ENCODE peak calls at places on chromosomes 16 and 17, in six cellular contexts. Z is brain microvascular endothelial cell, J is right atrium auricular region, Y is HAP-1, K is H1, C is astrocyte of the spinal cord. F is an unnamed sample.

GRCh38 chr17:18043491-18043890 is 4.3 kb downstream of the GID4 start:
- DNase-seq in Z (no peak), J (no peak), Y (peak), K (no peak), C (peak), F (no peak)

GRCh38 chr16:47143677-47144558 is at the start of gene NETO2:
- DNase-seq in Z (peak), J (no peak), Y (peak), K (no peak), C (peak), F (peak)

GRCh38 chr17:65355246-65355645 is 206.2 kb downstream of the AXIN2 start:
- DNase-seq in Z (no peak), J (no peak), Y (no peak), K (no peak), C (no peak), F (no peak)

GRCh38 chr16:27314161-27314723 is 468 bp downstream of the IL4R start:
- DNase-seq in Z (peak), J (peak), Y (no peak), K (no peak), C (peak), F (peak)

GRCh38 chr17:71921726-71922320 is 199.0 kb upstream of the SOX9 start:
- DNase-seq in Z (no peak), J (no peak), Y (no peak), K (no peak), C (peak), F (no peak)

GRCh38 chr17:77613627-77614026 is 344.9 kb upstream of the TNRC6C start:
- DNase-seq in Z (no peak), J (no peak), Y (no peak), K (no peak), C (no peak), F (no peak)

GRCh38 chr17:32671891-32672290 is 185.1 kb downstream of the CDK5R1 start:
- DNase-seq in Z (no peak), J (no peak), Y (no peak), K (no peak), C (no peak), F (no peak)

GRCh38 chr17:39867084-39867890 is 715 bp upstream of the ZPBP2 start:
- DNase-seq in Z (no peak), J (no peak), Y (no peak), K (no peak), C (no peak), F (no peak)

GRCh38 chr17:9926150-9926804 is 21.2 kb upstream of the RCVRN start:
- DNase-seq in Z (no peak), J (no peak), Y (no peak), K (no peak), C (no peak), F (no peak)

GRCh38 chr17:19720631-19721426 is 4.4 kb upstream of the SLC47A2 start:
- DNase-seq in Z (no peak), J (no peak), Y (no peak), K (no peak), C (no peak), F (no peak)

GRCh38 chr16:49484454-49484853 is 110.8 kb downstream of the C16orf78 start:
- DNase-seq in Z (no peak), J (peak), Y (peak), K (no peak), C (no peak), F (no peak)

GRCh38 chr17:28908640-28909098 is 5.8 kb upstream of the DHRS13 start:
- DNase-seq in Z (peak), J (peak), Y (no peak), K (no peak), C (peak), F (no peak)

GRCh38 chr17:60604686-60605334 is 4.8 kb downstream of the PPM1D start:
- DNase-seq in Z (peak), J (no peak), Y (no peak), K (no peak), C (peak), F (peak)

GRCh38 chr16:72666267-72666666 is 381.7 kb downstream of the ZFHX3 start:
- DNase-seq in Z (no peak), J (no peak), Y (no peak), K (no peak), C (no peak), F (no peak)

GRCh38 chr17:31388770-31389672 is 2.5 kb upstream of the RAB11FIP4 start:
- DNase-seq in Z (no peak), J (peak), Y (no peak), K (no peak), C (no peak), F (peak)

GRCh38 chr17:40872416-40872815 is 5.4 kb upstream of the KRT12 start:
- DNase-seq in Z (no peak), J (no peak), Y (no peak), K (no peak), C (no peak), F (no peak)

GRCh38 chr16:16159662-16160061 is 63.6 kb downstream of the ABCC6 start:
- DNase-seq in Z (no peak), J (no peak), Y (no peak), K (no peak), C (no peak), F (no peak)

GRCh38 chr17:2412561-2413021 is 11.7 kb upstream of the MNT start:
- DNase-seq in Z (no peak), J (no peak), Y (no peak), K (no peak), C (peak), F (no peak)

GRCh38 chr17:67578058-67578457 is 139.7 kb upstream of the NOL11 start:
- DNase-seq in Z (no peak), J (no peak), Y (peak), K (no peak), C (no peak), F (no peak)

GRCh38 chr16:25006504-25007055 is 8.6 kb downstream of the ARHGAP17 start:
- DNase-seq in Z (peak), J (no peak), Y (no peak), K (no peak), C (peak), F (peak)

GRCh38 chr17:72182256-72182890 is 61.6 kb downstream of the SOX9 start:
- DNase-seq in Z (no peak), J (no peak), Y (no peak), K (no peak), C (no peak), F (no peak)

GRCh38 chr16:46688101-46688656 is 799 bp downstream of the VPS35 start:
- DNase-seq in Z (no peak), J (no peak), Y (peak), K (no peak), C (peak), F (no peak)

GRCh38 chr17:45266372-45266926 is 4.6 kb upstream of the SPATA32 start:
- DNase-seq in Z (no peak), J (no peak), Y (no peak), K (no peak), C (no peak), F (no peak)

GRCh38 chr16:84839956-84840355 is 20.2 kb downstream of the CRISPLD2 start:
- DNase-seq in Z (peak), J (no peak), Y (no peak), K (no peak), C (peak), F (peak)

GRCh38 chr16:80743273-80743672 is 61.1 kb downstream of the CDYL2 start:
- DNase-seq in Z (no peak), J (no peak), Y (no peak), K (no peak), C (no peak), F (no peak)

GRCh38 chr17:81904600-81905423 is 2.8 kb downstream of the NPB start:
- DNase-seq in Z (no peak), J (no peak), Y (no peak), K (no peak), C (no peak), F (no peak)

GRCh38 chr16:87854053-87854906 is 15.0 kb downstream of the SLC7A5 start:
- DNase-seq in Z (no peak), J (no peak), Y (no peak), K (no peak), C (peak), F (peak)

GRCh38 chr17:68305132-68305531 is 13.8 kb downstream of the ARSG start:
- DNase-seq in Z (no peak), J (no peak), Y (no peak), K (no peak), C (no peak), F (no peak)

GRCh38 chr16:84292032-84292431 is 2.6 kb upstream of the WFDC1 start:
- DNase-seq in Z (no peak), J (no peak), Y (no peak), K (no peak), C (no peak), F (peak)

GRCh38 chr17:61551255-61551742 is 39.7 kb downstream of the NACA2 start:
- DNase-seq in Z (no peak), J (no peak), Y (peak), K (no peak), C (peak), F (peak)

GRCh38 chr17:57869599-57870282 is 19.9 kb upstream of the MRPS23 start:
- DNase-seq in Z (peak), J (no peak), Y (no peak), K (no peak), C (peak), F (no peak)

GRCh38 chr17:4086041-4086483 is 56.8 kb downstream of the ZZEF1 start:
- DNase-seq in Z (no peak), J (no peak), Y (no peak), K (no peak), C (no peak), F (no peak)

GRCh38 chr16:83675136-83675535 is 132.6 kb upstream of the HSBP1 start:
- DNase-seq in Z (no peak), J (no peak), Y (no peak), K (no peak), C (no peak), F (no peak)

GRCh38 chr16:77408607-77409006 is 26.2 kb downstream of the ADAMTS18 start:
- DNase-seq in Z (no peak), J (no peak), Y (no peak), K (no peak), C (no peak), F (no peak)

GRCh38 chr17:17900615-17901520 is 64.1 kb upstream of the SREBF1 start:
- DNase-seq in Z (peak), J (peak), Y (no peak), K (no peak), C (peak), F (peak)

GRCh38 chr17:12712415-12712814 is 46.7 kb downstream of the MYOCD start:
- DNase-seq in Z (no peak), J (no peak), Y (no peak), K (no peak), C (no peak), F (no peak)

GRCh38 chr17:19004601-19005441 is at the start of gene FAM83G:
- DNase-seq in Z (peak), J (peak), Y (peak), K (peak), C (peak), F (peak)

GRCh38 chr17:59812139-59812538 is 80.6 kb downstream of the TUBD1 start:
- DNase-seq in Z (no peak), J (no peak), Y (no peak), K (no peak), C (no peak), F (no peak)

GRCh38 chr16:51420247-51420646 is 269.2 kb upstream of the SALL1 start:
- DNase-seq in Z (no peak), J (no peak), Y (no peak), K (no peak), C (no peak), F (no peak)

GRCh38 chr17:55366020-55366481 is 55.6 kb downstream of the MMD start:
- DNase-seq in Z (no peak), J (no peak), Y (no peak), K (no peak), C (no peak), F (no peak)

GRCh38 chr16:22816475-22816874 is 2.5 kb downstream of the HS3ST2 start:
- DNase-seq in Z (no peak), J (no peak), Y (no peak), K (no peak), C (no peak), F (no peak)

GRCh38 chr16:22814330-22815105 is 556 bp downstream of the HS3ST2 start:
- DNase-seq in Z (no peak), J (no peak), Y (no peak), K (peak), C (no peak), F (no peak)

GRCh38 chr16:22813946-22814325 is at the start of gene HS3ST2:
- DNase-seq in Z (no peak), J (no peak), Y (no peak), K (peak), C (no peak), F (no peak)

GRCh38 chr16:22815863-22816262 is 1.9 kb downstream of the HS3ST2 start:
- DNase-seq in Z (no peak), J (no peak), Y (no peak), K (no peak), C (no peak), F (no peak)

DNA sequence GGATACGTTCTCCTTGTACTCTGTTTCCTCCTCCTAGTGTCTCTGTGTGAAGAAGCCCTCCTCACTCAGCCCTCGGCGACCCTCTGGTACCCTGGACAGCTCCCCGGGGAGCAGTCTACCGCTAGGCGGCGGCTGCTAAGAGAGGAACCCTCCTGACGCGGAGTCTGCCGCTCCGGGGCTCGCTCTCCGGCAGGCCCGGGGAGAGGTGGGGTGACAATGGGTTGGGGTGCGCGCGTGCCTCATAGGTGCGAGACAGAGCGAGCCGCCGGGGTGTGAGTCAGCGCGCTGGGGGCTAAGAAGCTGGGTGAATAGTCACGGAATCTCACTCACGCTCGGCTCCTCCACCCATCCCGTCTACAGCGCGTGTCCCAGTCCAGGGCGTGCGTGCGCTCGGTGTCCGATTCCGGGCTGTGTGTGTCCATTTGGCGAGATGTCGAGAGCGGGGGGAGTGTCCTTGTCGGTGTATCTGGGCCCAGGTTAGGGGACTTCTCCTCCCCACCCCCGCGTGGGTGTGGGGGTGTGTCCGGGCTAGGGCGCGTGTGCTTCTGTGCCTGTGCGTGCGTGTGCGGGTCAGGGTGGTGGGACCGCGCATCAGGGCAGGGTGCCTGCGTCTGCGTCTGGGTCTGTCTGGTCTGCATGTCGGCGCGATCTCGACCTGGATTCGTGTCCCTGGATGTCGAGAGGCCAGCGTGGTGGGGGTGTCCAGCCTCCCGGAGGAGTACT is 578 bp upstream of the HS3ST2 start:
- DNase-seq in Z (no peak), J (no peak), Y (peak), K (peak), C (peak), F (peak)
- H3K4me3 ChIP-seq in Z (no peak), J (peak), Y (no peak), K (peak), C (no peak), F (no peak)

DNA sequence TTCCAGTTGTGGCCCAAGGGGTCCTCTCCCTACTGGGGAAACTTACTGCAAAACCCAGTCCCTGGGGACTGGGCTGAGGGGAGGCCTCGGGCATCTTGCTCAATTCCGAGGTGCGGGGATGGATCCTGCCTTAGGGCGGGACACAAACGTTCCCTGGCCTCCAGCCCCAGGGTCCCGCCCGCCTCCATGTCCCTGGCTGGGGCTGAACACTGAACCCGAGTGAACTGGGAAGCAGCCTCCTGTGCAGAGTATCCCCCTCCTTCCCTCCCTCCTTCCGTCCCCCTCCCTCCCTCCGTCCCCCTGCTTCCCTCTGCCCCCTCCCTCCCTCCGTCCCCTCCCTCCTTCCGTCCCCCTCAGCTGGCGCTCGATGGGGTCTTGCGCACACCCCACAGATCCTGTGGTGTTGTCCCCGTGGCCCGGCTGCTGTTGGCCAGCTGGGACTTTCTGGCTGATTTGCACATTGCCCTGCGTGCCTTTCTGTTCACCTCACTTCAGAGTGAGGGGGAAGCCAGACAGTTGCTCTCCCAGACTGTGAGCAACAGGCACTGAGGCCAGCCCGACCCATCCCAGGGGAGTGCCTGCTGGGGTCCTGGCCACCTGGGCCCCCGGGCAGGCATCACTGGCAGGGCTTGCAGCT is 5.5 kb downstream of the TRAF7 start:
- DNase-seq in Z (peak), J (peak), Y (no peak), K (no peak), C (no peak), F (no peak)
- H3K4me3 ChIP-seq in Z (no peak), J (no peak), Y (no peak), K (no peak), C (no peak), F (no peak)

GRCh38 chr17:42111901-42112551 is 488 bp downstream of the DHX58 start:
- DNase-seq in Z (no peak), J (no peak), Y (no peak), K (no peak), C (no peak), F (no peak)

GRCh38 chr17:42110301-42111264 is 1.9 kb downstream of the DHX58 start:
- DNase-seq in Z (no peak), J (no peak), Y (no peak), K (no peak), C (no peak), F (no peak)

GRCh38 chr17:42109086-42109485 is 3.4 kb downstream of the DHX58 start:
- DNase-seq in Z (no peak), J (no peak), Y (no peak), K (no peak), C (no peak), F (no peak)

GRCh38 chr17:42112552-42113176 is at the start of gene DHX58:
- DNase-seq in Z (peak), J (peak), Y (no peak), K (no peak), C (peak), F (peak)

DNA sequence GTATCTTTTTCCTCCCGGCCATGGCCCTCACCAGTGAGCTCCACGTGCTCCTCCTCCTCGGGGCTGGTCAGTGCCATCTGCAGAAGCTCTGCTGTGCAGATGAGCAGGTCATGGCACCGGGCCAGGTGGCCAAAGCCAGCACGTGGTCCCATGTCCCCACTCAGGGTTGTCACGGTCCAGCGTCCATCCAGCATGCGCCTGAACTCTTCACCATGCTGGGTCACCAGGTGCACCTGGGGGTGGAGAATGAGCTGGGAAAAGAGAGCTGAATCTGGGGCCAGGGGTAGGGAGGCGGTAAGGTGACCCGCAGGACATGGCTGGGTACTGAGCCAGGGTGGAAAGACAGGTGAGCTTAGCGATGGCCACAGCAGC is 1.3 kb downstream of the DHX58 start:
- DNase-seq in Z (no peak), J (no peak), Y (no peak), K (no peak), C (no peak), F (no peak)
- H3K4me3 ChIP-seq in Z (no peak), J (no peak), Y (no peak), K (no peak), C (no peak), F (no peak)

DNA sequence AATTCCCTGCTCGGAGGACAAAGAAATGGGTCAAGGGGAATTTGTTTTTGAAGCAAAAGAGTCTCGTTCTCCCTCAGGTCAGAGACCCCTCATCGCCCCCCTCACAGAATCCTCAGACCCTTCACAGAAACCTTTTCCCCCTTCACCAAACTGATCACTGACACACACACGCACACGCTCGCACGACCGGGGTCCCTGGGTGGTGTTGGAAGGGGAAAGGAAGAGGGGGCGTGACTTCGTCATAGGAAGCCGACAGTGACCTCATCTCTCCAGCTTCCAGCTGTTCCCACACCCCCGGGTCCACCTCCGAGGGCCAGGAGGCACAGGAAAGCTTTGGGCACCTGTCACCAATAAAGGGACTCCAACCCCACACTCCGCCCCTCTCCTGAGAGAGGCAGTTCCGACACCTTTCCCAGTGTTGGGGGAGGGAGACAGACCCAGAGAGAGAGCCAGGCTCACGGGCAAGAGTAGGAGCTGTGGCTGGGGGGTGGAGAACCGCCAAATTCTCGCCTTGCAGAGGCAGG is 1.2 kb downstream of the ASGR1 start:
- DNase-seq in Z (no peak), J (no peak), Y (no peak), K (no peak), C (peak), F (no peak)
- H3K4me3 ChIP-seq in Z (peak), J (peak), Y (peak), K (peak), C (peak), F (peak)

GRCh38 chr16:57093845-57094564 is 1.6 kb downstream of the CPNE2 start:
- DNase-seq in Z (no peak), J (no peak), Y (no peak), K (no peak), C (no peak), F (no peak)
- H3K4me3 ChIP-seq in Z (peak), J (no peak), Y (peak), K (peak), C (peak), F (no peak)